ENCODE peak calls at places on chromosome X, in seven cellular contexts. S is HepG2, X is GM12892, L is GM12878, N is K562, O is SK-N-SH, K is H1. C is an unnamed sample.

GRCh38 chrX:112043997-112044396 is 38.6 kb downstream of the TRPC5 start:
- DNase-seq in S (no peak), X (no peak), L (no peak), N (peak; percentile 5), O (peak; percentile 14), K (no peak), C (no peak)

GRCh38 chrX:42695800-42696358 is 82.1 kb downstream of the PPP1R2C start:
- DNase-seq in S (no peak), X (no peak), L (no peak), N (no peak), O (no peak), K (no peak), C (no peak)

GRCh38 chrX:137051978-137052640 is 18.3 kb upstream of the GPR101 start:
- DNase-seq in S (peak; percentile 21), X (peak; percentile 56), L (peak; percentile 1), N (peak; percentile 82), O (peak; percentile 88), K (no peak), C (peak; percentile 49)

GRCh38 chrX:65985211-65985610 is 54.7 kb downstream of the VSIG4 start:
- DNase-seq in S (no peak), X (no peak), L (no peak), N (peak; percentile 8), O (no peak), K (no peak), C (no peak)

GRCh38 chrX:57933321-57933720 is 23.1 kb upstream of the ZXDA start:
- DNase-seq in S (no peak), X (no peak), L (no peak), N (no peak), O (no peak), K (no peak), C (no peak)

GRCh38 chrX:118883994-118884393 is 60.4 kb downstream of the ZCCHC12 start:
- DNase-seq in S (no peak), X (no peak), L (no peak), N (no peak), O (no peak), K (no peak), C (no peak)

GRCh38 chrX:129982300-129983246 is at the start of gene BCORL1:
- DNase-seq in S (peak; percentile 75), X (peak; percentile 83), L (peak; percentile 66), N (peak; percentile 89), O (peak; percentile 98), K (peak; percentile 75), C (peak; percentile 86)

GRCh38 chrX:127574829-127575228 is 477.4 kb downstream of the ACTRT1 start:
- DNase-seq in S (no peak), X (no peak), L (no peak), N (no peak), O (no peak), K (no peak), C (no peak)

GRCh38 chrX:152901816-152902501 is 4.1 kb downstream of the ZNF185 start:
- DNase-seq in S (no peak), X (no peak), L (no peak), N (no peak), O (no peak), K (no peak), C (no peak)

GRCh38 chrX:149036086-149036485 is 469.0 kb downstream of the IDS start:
- DNase-seq in S (no peak), X (no peak), L (no peak), N (no peak), O (no peak), K (no peak), C (no peak)

GRCh38 chrX:30309139-30309571 is at the start of gene NR0B1:
- DNase-seq in S (no peak), X (no peak), L (no peak), N (no peak), O (no peak), K (no peak), C (no peak)
- TF ChIP-seq TAF1 in S (no peak), X (no peak), L (no peak), N (no peak), O (no peak), K (no peak), C (no peak)

GRCh38 chrX:48493890-48494364 is 14.9 kb upstream of the PORCN start:
- DNase-seq in S (peak; percentile 55), X (no peak), L (no peak), N (peak; percentile 36), O (no peak), K (no peak), C (no peak)
- TF ChIP-seq TAF1 in S (no peak), X (no peak), L (no peak), N (no peak), O (no peak), K (no peak), C (no peak)

GRCh38 chrX:72019487-72019886 is 108.8 kb downstream of the NHSL2 start:
- DNase-seq in S (no peak), X (no peak), L (no peak), N (no peak), O (no peak), K (no peak), C (no peak)

GRCh38 chrX:72018277-72019112 is 107.8 kb downstream of the NHSL2 start:
- DNase-seq in S (peak; percentile 47), X (peak; percentile 53), L (no peak), N (peak; percentile 92), O (peak; percentile 97), K (peak; percentile 43), C (peak; percentile 52)

GRCh38 chrX:72020204-72020603 is 109.6 kb downstream of the NHSL2 start:
- DNase-seq in S (no peak), X (no peak), L (no peak), N (no peak), O (no peak), K (no peak), C (no peak)

GRCh38 chrX:72020788-72021187 is 110.1 kb downstream of the NHSL2 start:
- DNase-seq in S (no peak), X (no peak), L (peak; percentile 26), N (no peak), O (no peak), K (no peak), C (peak; percentile 9)

DNA sequence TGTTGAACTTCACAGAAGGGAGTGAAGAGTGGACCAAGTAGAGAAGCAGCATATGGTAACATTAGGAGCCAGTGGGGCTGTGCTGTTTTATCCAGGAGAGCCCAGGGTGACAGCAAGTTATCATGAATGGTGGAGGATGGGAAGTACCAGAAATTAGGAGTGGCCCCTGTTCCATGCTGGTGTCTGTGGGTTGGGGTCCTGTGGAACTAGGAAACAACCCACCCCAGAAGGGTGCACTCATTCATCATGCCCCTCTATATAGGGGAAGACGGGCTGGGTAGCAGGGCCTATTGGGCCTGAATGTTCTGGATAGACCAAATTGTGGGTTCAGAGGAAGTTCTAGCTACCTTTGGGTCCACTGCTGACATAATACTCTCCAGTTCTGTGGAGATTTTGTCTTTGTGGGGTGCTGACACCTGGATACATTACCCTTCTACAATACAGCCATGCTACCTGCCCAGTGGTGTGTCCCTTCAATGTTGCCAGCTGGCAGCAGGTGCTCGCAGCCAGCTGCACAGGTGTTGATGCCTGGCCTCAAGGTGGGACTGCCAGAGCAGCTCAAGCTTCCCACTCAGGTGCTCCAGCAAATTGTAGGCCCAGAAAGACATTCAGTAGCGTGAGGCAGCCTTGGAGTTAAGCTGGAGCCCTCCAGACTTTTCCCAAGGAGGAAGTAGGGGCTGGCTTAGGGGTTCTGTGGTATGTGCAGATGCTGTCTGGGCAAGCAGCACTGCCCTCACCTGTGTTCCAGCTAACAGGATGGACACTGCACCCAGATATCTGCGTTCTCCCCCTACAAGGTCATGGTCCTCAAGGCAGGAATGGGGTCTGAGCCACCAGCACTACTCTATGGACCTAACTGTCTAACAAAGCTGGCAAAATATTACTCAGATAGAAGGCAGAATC is 106.5 kb downstream of the NHSL2 start:
- DNase-seq in S (no peak), X (no peak), L (no peak), N (no peak), O (no peak), K (no peak), C (no peak)
- TF ChIP-seq TAF1 in S (no peak), X (no peak), L (no peak), N (no peak), O (no peak), K (no peak), C (no peak)

GRCh38 chrX:30885136-30885535 is 3.9 kb downstream of the TAB3 start:
- DNase-seq in S (no peak), X (no peak), L (no peak), N (no peak), O (no peak), K (no peak), C (no peak)

GRCh38 chrX:30888526-30889146 is 418 bp downstream of the TAB3 start:
- DNase-seq in S (no peak), X (no peak), L (no peak), N (no peak), O (no peak), K (no peak), C (no peak)

GRCh38 chrX:30887288-30887687 is 1.8 kb downstream of the TAB3 start:
- DNase-seq in S (no peak), X (no peak), L (no peak), N (no peak), O (no peak), K (no peak), C (no peak)

GRCh38 chrX:30889147-30890125 is at the start of gene TAB3:
- DNase-seq in S (peak; percentile 94), X (peak; percentile 27), L (peak; percentile 89), N (peak; percentile 93), O (peak; percentile 88), K (peak; percentile 90), C (peak; percentile 57)

DNA sequence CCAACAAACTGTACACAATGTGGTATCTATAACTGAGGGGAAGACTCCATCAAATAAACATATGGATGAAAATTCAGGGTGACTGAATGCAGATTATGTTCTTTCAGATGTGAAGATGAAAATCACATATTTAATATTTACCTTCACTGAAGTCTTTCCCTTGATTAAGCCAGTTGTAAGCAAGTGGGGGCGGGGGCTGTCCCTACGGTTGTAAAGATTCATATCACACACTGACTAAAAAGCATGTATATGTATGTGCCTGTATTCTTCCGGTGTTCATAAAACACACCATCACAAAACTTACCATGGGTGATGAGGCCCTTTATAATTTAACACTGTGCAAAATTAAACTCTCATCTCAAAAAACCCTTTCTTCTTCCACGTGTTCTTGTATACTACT is 1.3 kb downstream of the TAB3 start:
- DNase-seq in S (no peak), X (no peak), L (no peak), N (no peak), O (no peak), K (no peak), C (no peak)
- TF ChIP-seq TAF1 in S (no peak), X (no peak), L (no peak), N (no peak), O (no peak), K (no peak), C (no peak)

GRCh38 chrX:17616936-17617335 is 120.4 kb upstream of the SCML1 start:
- DNase-seq in S (no peak), X (no peak), L (no peak), N (no peak), O (no peak), K (no peak), C (no peak)
- TF ChIP-seq TAF1 in S (no peak), X (no peak), L (no peak), N (no peak), O (no peak), K (no peak), C (no peak)